ENCODE peak calls at places on chromosomes 13 and 19, in seven cellular contexts. J, R, S, B, L, U and T are unnamed samples. For H3K4me1 and H3K36me3, the result is how much of the 10 kb centered on the place peaks cover.

GRCh38 chr13:47133024-47133445 is 236.2 kb upstream of the HTR2A start:
- DNase-seq in U (no peak), R (no peak), S (no peak), J (no peak), B (no peak), L (no peak), T (no peak)

GRCh38 chr19:52585101-52585500 is 15.0 kb downstream of the ZNF701 start:
- DNase-seq in B (no peak), R (no peak), L (no peak), S (no peak), J (peak), U (no peak), T (peak)

GRCh38 chr13:73547239-73547638 is 488.4 kb downstream of the KLF5 start:
- DNase-seq in L (no peak), B (no peak), J (no peak), R (no peak), U (no peak), S (no peak), T (no peak)

GRCh38 chr19:36378625-36379509 is at the start of gene ZFP14:
- DNase-seq in U (peak), B (peak), J (peak), R (peak), S (peak), L (peak), T (peak)

GRCh38 chr19:15631817-15632216 is 8.9 kb upstream of the CYP4F3 start:
- DNase-seq in L (peak), J (no peak), R (peak), U (no peak), B (no peak), S (no peak), T (no peak)

GRCh38 chr19:49425922-49426592 is 869 bp downstream of the GFY start:
- DNase-seq in S (no peak), R (no peak), L (no peak), B (no peak), U (no peak), J (no peak), T (no peak)

GRCh38 chr19:29263305-29264080 is 50.5 kb upstream of the UQCRFS1 start:
- DNase-seq in L (peak), B (peak), U (peak), J (peak), S (no peak), R (peak), T (no peak)

GRCh38 chr19:51354742-51355148 is 11.4 kb downstream of the ETFB start:
- DNase-seq in L (peak), R (no peak), U (no peak), J (no peak), B (no peak), S (no peak), T (no peak)

GRCh38 chr13:74206061-74206561 is 71.9 kb upstream of the KLF12 start:
- DNase-seq in L (no peak), R (no peak), B (no peak), S (no peak), J (no peak), U (no peak), T (no peak)

GRCh38 chr19:55287361-55288079 is 3.7 kb downstream of the BRSK1 start:
- DNase-seq in J (no peak), R (no peak), S (no peak), U (no peak), L (no peak), B (no peak), T (no peak)

GRCh38 chr13:47628666-47629065 is 372.4 kb downstream of the SUCLA2 start:
- DNase-seq in U (no peak), L (no peak), S (no peak), R (no peak), B (no peak), J (no peak), T (no peak)

GRCh38 chr19:11767633-11768133 is 883 bp downstream of the ZNF441 start:
- DNase-seq in L (peak), J (peak), U (peak), S (peak), R (peak), B (peak), T (peak)

GRCh38 chr13:43545317-43545874 is 241.4 kb downstream of the ENOX1 start:
- DNase-seq in U (no peak), S (no peak), J (no peak), B (no peak), L (no peak), R (no peak), T (peak)

GRCh38 chr13:20566424-20566916 is 487 bp upstream of the IFT88 start:
- DNase-seq in B (peak), J (peak), S (no peak), U (no peak), R (peak), L (no peak), T (no peak)

GRCh38 chr19:50933640-50934039 is 19.2 kb downstream of the KLK5 start:
- DNase-seq in R (no peak), B (no peak), U (no peak), S (no peak), L (no peak), J (no peak), T (no peak)

GRCh38 chr13:83221813-83222241 is 660.4 kb downstream of the SLITRK1 start:
- DNase-seq in B (no peak), L (no peak), U (no peak), S (no peak), R (no peak), J (no peak), T (no peak)

GRCh38 chr13:60765700-60766411 is 368.8 kb downstream of the TDRD3 start:
- DNase-seq in L (no peak), B (no peak), J (no peak), R (no peak), U (no peak), S (no peak), T (no peak)

GRCh38 chr13:23159587-23160240 is 21.1 kb upstream of the SGCG start:
- DNase-seq in J (no peak), S (no peak), R (no peak), L (no peak), U (no peak), B (no peak), T (no peak)

GRCh38 chr13:109130093-109130835 is 500.9 kb downstream of the MYO16 start:
- DNase-seq in J (no peak), L (no peak), B (no peak), S (no peak), R (no peak), U (no peak), T (no peak)

GRCh38 chr19:45423589-45424190 is at the start of gene ERCC1:
- DNase-seq in S (peak), U (peak), L (peak), J (peak), B (no peak), R (no peak), T (peak)

GRCh38 chr13:27523345-27524073 is 73.1 kb upstream of the MTIF3 start:
- DNase-seq in B (no peak), R (no peak), L (no peak), J (no peak), S (no peak), U (no peak), T (no peak)

GRCh38 chr13:95485045-95485517 is 67.4 kb upstream of the CLDN10 start:
- DNase-seq in J (no peak), R (no peak), S (no peak), U (no peak), B (peak), L (no peak), T (no peak)

GRCh38 chr13:110676511-110677204 is 29.3 kb downstream of the CARS2 start:
- DNase-seq in B (peak), R (peak), J (peak), L (peak), U (peak), S (no peak), T (no peak)

GRCh38 chr13:26202365-26202972 is 19.6 kb downstream of the RNF6 start:
- DNase-seq in S (no peak), J (no peak), R (no peak), B (no peak), L (no peak), U (no peak), T (no peak)

GRCh38 chr13:63449549-63449948 is 2033.9 kb upstream of the PCDH20 start:
- DNase-seq in B (no peak), R (no peak), J (no peak), U (no peak), S (no peak), L (no peak), T (no peak)

GRCh38 chr13:39196957-39197644 is 158.8 kb downstream of the NHLRC3 start:
- DNase-seq in J (no peak), R (no peak), L (no peak), U (no peak), B (no peak), S (no peak), T (no peak)

GRCh38 chr13:31476266-31476665 is 263.1 kb upstream of the RXFP2 start:
- DNase-seq in S (no peak), L (no peak), U (no peak), R (no peak), J (peak), B (no peak), T (no peak)

GRCh38 chr19:799076-799881 is 2.0 kb downstream of the PTBP1 start:
- DNase-seq in L (no peak), R (peak), J (peak), B (peak), S (no peak), U (peak), T (no peak)

GRCh38 chr13:29905845-29906244 is 55.4 kb upstream of the UBL3 start:
- DNase-seq in B (no peak), J (peak), U (no peak), S (peak), R (peak), L (no peak), T (no peak)

GRCh38 chr13:108948269-108948671 is 318.9 kb downstream of the MYO16 start:
- DNase-seq in B (no peak), J (no peak), S (no peak), R (no peak), U (no peak), L (no peak), T (no peak)

GRCh38 chr13:50684366-50684765 is 159.1 kb downstream of the DLEU7 start:
- DNase-seq in U (no peak), R (peak), B (no peak), J (peak), S (peak), L (no peak), T (peak)

DNA sequence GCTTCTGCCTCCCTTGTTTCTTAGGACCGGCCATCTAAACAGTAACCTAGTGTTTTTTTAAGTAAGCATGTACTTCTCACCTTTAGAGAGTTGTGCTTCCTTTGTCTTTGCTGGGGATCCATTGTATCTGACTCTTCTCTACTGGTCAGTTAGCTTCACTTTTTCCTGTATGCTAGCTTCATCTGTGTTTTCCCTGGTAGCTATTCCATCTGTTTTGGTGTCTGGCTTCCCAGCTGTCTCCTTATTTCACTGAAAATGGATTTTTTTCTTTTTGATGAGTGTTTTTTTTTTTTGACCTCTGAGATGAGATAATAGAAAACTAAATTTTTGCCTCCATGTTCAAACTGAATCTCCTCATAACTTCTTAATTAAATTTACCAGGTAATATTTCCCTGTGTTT is 637.0 kb upstream of the SLC10A2 start:
- DNase-seq in R (no peak), U (no peak), B (no peak), J (no peak), L (no peak), S (no peak), T (no peak)
- H3K4me1 ChIP-seq in R (under half), U (under half), B (under half), J (under half), L (under half), S (under half), T (under half)

GRCh38 chr19:10766049-10766623 is 48.3 kb downstream of the DNM2 start:
- DNase-seq in S (no peak), L (no peak), J (no peak), B (peak), U (no peak), R (no peak), T (no peak)
- H3K36me3 ChIP-seq in S (under half), L (under half), J (under half), B (under half), U (under half), R (under half), T (under half)

GRCh38 chr19:1858412-1859081 is 4.8 kb downstream of the KLF16 start:
- DNase-seq in L (no peak), B (no peak), J (no peak), R (no peak), S (peak), U (no peak), T (no peak)

GRCh38 chr19:1856345-1856697 is 7.1 kb downstream of the KLF16 start:
- DNase-seq in R (no peak), B (no peak), U (no peak), S (no peak), L (no peak), J (no peak), T (no peak)

GRCh38 chr19:1856698-1857603 is 6.4 kb downstream of the KLF16 start:
- DNase-seq in B (peak), S (peak), U (peak), R (peak), L (no peak), J (peak), T (peak)

GRCh38 chr19:1859319-1859718 is 4.1 kb downstream of the KLF16 start:
- DNase-seq in J (no peak), U (no peak), R (no peak), B (peak), S (no peak), L (no peak), T (no peak)

DNA sequence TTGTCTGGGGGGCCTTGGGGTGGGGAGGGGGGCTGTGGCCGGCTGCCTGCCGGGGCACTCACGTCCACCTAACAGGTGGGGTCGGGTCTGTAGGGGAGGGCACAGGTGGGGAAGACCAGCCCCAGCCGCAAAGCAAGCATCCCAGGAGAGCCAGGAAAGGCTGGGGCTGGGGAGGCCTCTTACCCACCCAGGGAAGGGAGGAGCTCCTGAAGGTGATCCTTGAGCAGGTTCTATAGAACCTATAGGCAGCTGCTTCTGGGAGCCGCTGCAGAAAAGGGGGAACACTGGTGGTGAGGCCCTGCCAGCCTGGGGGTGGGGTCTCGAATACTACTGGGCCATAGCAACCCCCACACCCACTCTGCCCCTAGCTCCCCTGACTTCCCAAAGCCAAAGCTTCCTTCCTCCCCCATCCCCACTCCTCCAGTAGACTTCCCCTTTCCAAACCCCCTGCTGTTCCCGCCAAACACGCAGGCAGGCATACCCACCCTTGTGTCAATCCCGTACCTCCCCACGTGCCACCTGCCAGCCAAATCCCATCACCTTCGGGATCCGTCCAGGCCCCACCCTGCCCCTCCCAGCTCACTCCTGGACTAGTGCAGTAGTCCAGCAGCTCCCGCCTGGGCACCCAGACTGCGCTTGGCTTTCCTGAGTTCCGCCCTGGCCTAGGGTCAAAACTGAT is 5.6 kb downstream of the KLF16 start:
- DNase-seq in B (no peak), S (peak), U (no peak), J (peak), R (peak), L (no peak), T (no peak)
- H3K4me3 ChIP-seq in B (no peak), S (peak), U (peak), J (no peak), R (no peak), L (peak), T (peak)

DNA sequence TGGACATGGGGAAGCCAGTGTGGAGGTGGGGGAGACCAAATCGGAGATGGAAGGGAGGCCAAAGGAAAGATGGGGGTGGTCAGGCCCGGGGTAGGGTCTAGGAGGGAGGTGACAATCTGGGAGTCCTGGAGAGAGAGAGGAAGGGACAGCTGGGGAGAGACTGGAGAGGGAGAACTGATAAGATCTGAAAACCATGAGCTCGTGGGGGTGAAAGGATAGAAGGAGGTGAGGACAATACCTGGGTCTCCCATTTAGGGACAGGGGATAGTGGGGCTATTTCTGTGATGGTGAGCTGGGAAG is 1.4 kb downstream of the HSD11B1L start:
- DNase-seq in R (no peak), U (no peak), B (no peak), L (no peak), S (no peak), J (no peak), T (no peak)
- H3K4me1 ChIP-seq in R (under half), U (under half), B (under half), L (under half), S (under half), J (under half), T (under half)

GRCh38 chr13:86409466-86410241 is 610.4 kb upstream of the SLITRK6 start:
- DNase-seq in L (peak), R (no peak), B (no peak), J (no peak), S (no peak), U (no peak), T (no peak)
- H3K36me3 ChIP-seq in L (under half), R (under half), B (under half), J (under half), S (under half), U (under half), T (under half)

GRCh38 chr19:41994994-41995958 is 1.2 kb upstream of the ATP1A3 start:
- DNase-seq in J (no peak), R (no peak), L (no peak), B (no peak), S (no peak), U (no peak), T (no peak)

GRCh38 chr19:41997121-41997850 is 3.3 kb upstream of the ATP1A3 start:
- DNase-seq in B (peak), U (peak), L (no peak), R (peak), J (peak), S (no peak), T (peak)

GRCh38 chr19:41995959-41996797 is 2.1 kb upstream of the ATP1A3 start:
- DNase-seq in R (no peak), B (peak), L (no peak), U (no peak), J (no peak), S (no peak), T (no peak)

GRCh38 chr19:41993612-41994483 is at the start of gene ATP1A3:
- DNase-seq in J (peak), B (peak), R (peak), S (no peak), L (peak), U (peak), T (peak)

DNA sequence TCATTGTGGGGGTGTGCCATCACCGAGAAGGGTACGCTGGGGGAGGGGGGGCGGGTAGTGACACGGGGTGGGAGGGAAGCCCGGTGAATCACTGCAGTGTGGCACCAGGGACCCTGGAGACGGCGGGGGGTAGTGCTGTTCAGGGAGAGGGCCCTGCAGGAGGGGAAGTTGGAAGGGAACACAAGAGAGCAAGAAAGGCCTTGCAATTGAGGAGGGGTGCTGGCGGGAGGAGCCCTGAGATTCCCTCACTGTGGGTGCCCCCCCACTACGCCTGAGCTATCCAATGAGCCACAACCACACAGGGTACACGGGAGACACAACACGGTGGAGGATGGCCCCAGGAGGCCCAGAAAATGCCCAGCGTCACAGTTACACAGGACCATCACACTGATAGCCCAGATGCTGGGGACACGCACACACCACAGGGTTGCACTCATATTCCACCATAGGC is 516 bp upstream of the ATP1A3 start:
- DNase-seq in U (no peak), B (no peak), J (no peak), R (no peak), L (no peak), S (no peak), T (no peak)
- H3K4me3 ChIP-seq in U (peak), B (no peak), J (no peak), R (no peak), L (peak), S (no peak), T (peak)